ENCODE peak calls at places on chromosome 19, in four cellular contexts. E is OCI-LY7, R is upper lobe of right lung, G is colonic mucosa. H is an unnamed sample.
A peak's percentile ranks its signal among the peaks of the same experiment; 100 is the strongest.

GRCh38 chr19:56105090-56105701 is 15.9 kb downstream of the ZNF787 start:
- DNase-seq in E (no peak), R (peak; percentile 92), G (peak; percentile 92), H (peak; percentile 58)

GRCh38 chr19:45323671-45324081 is 1.0 kb upstream of the CKM start:
- DNase-seq in E (no peak), R (no peak), G (no peak), H (no peak)

GRCh38 chr19:35249848-35250711 is 1.3 kb downstream of the LSR start:
- DNase-seq in E (no peak), R (peak; percentile 61), G (peak; percentile 19), H (no peak)

GRCh38 chr19:1483979-1484428 is 5.0 kb upstream of the C19orf25 start:
- DNase-seq in E (no peak), R (no peak), G (no peak), H (no peak)

GRCh38 chr19:37953576-37954303 is 46.7 kb downstream of the SIPA1L3 start:
- DNase-seq in E (no peak), R (peak; percentile 3), G (no peak), H (no peak)

GRCh38 chr19:9456018-9456689 is 20.8 kb upstream of the ZNF266 start:
- DNase-seq in E (no peak), R (no peak), G (no peak), H (no peak)

GRCh38 chr19:50803633-50804419 is 13.6 kb downstream of the ACP4 start:
- DNase-seq in E (peak; percentile 67), R (no peak), G (no peak), H (no peak)

GRCh38 chr19:35644987-35645679 is 3.0 kb upstream of the COX6B1 start:
- DNase-seq in E (peak; percentile 76), R (peak; percentile 91), G (peak; percentile 94), H (peak; percentile 92)

GRCh38 chr19:37855098-37855497 is 51.3 kb downstream of the WDR87 start:
- DNase-seq in E (no peak), R (no peak), G (peak; percentile 39), H (peak; percentile 38)

GRCh38 chr19:33904681-33905080 is 108.0 kb downstream of the KCTD15 start:
- DNase-seq in E (no peak), R (no peak), G (no peak), H (peak; percentile 4)

GRCh38 chr19:36420961-36421748 is 2.7 kb upstream of the ZFP82 start:
- DNase-seq in E (no peak), R (no peak), G (peak; percentile 16), H (no peak)

GRCh38 chr19:16327131-16327450 is 2.5 kb downstream of the KLF2 start:
- DNase-seq in E (no peak), R (peak; percentile 69), G (no peak), H (no peak)

GRCh38 chr19:16327501-16327900 is 2.9 kb downstream of the KLF2 start:
- DNase-seq in E (peak; percentile 73), R (no peak), G (no peak), H (no peak)

GRCh38 chr19:16327911-16328823 is 3.5 kb downstream of the KLF2 start:
- DNase-seq in E (peak; percentile 68), R (peak; percentile 89), G (peak; percentile 74), H (peak; percentile 65)

GRCh38 chr19:16330368-16330801 is 5.8 kb downstream of the KLF2 start:
- DNase-seq in E (peak; percentile 67), R (peak; percentile 82), G (peak; percentile 69), H (peak; percentile 98)

GRCh38 chr19:16328824-16329482 is 4.3 kb downstream of the KLF2 start:
- DNase-seq in E (peak; percentile 57), R (no peak), G (no peak), H (peak; percentile 51)
- TF ChIP-seq CTCF in E (peak; percentile 77), R (peak; percentile 19), G (no peak), H (peak; percentile 9)

GRCh38 chr19:11013771-11014170 is 52.9 kb downstream of the SMARCA4 start:
- DNase-seq in E (no peak), R (no peak), G (no peak), H (no peak)

GRCh38 chr19:11016591-11016990 is 55.8 kb downstream of the SMARCA4 start:
- DNase-seq in E (no peak), R (no peak), G (no peak), H (no peak)

GRCh38 chr19:11017275-11018035 is 56.6 kb downstream of the SMARCA4 start:
- DNase-seq in E (no peak), R (no peak), G (no peak), H (no peak)

GRCh38 chr19:11012507-11012906 is 51.7 kb downstream of the SMARCA4 start:
- DNase-seq in E (no peak), R (no peak), G (no peak), H (no peak)

GRCh38 chr19:11014403-11014911 is 53.6 kb downstream of the SMARCA4 start:
- DNase-seq in E (no peak), R (no peak), G (no peak), H (no peak)
- TF ChIP-seq CTCF in E (no peak), R (no peak), G (no peak), H (no peak)

GRCh38 chr19:48810151-48810550 is 678 bp downstream of the BCAT2 start:
- DNase-seq in E (peak; percentile 52), R (no peak), G (no peak), H (no peak)

GRCh38 chr19:48815870-48816501 is 5.2 kb upstream of the BCAT2 start:
- DNase-seq in E (peak; percentile 55), R (no peak), G (no peak), H (peak; percentile 35)

GRCh38 chr19:48812094-48812929 is 1.5 kb upstream of the BCAT2 start:
- DNase-seq in E (peak; percentile 91), R (peak; percentile 96), G (peak; percentile 91), H (peak; percentile 78)

GRCh38 chr19:48814895-48815294 is 4.1 kb upstream of the BCAT2 start:
- DNase-seq in E (no peak), R (no peak), G (no peak), H (no peak)

GRCh38 chr19:48813123-48813911 is 2.5 kb upstream of the BCAT2 start:
- DNase-seq in E (no peak), R (no peak), G (no peak), H (no peak)
- TF ChIP-seq CTCF in E (peak; percentile 63), R (peak; percentile 17), G (no peak), H (no peak)

DNA sequence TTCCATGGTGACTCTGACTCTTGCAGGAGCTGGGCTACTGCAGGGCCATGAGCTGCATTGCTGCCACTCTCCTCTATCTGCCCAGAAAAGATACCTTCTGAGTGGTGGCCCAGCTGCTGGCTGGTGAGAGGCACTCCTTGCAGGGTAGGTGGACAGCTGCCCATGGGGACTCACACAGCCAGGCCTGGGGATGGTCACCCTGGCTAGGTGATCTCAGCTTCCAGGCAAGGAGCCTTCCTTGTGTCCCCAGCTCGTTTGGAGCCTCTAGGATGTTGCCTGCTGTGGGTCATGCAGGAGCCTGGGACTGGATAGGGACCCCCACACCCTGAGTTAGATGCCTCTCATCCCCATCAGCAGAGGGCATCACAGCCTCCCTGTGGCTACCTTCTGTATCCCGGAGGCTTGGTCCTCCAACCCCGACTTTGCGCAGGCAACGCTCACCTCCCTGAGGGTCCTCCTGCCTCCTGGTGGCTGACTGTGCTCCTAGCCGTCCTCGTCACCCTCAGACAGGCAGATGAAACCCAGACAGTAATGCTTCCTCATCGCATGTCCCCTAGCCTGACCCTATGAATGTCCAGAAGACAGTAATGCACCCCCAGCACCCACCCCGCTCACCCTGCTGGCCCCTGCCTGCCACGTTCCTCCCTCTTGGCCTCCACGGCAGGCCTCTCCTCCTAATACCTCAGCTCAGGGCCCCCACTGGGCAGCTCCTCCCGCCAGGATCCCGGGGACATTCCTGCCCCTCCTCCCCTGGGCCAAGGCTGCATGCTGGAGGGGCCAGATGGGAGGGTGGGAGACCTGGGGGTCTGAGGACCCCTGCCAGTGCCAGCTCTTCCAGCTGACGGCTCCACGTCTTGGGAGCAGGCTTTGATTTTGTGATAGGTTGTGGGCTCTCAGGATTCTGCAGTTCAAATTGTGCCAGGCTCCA is 13.6 kb upstream of the ZNF14 start:
- DNase-seq in E (no peak), R (no peak), G (no peak), H (no peak)
- TF ChIP-seq CTCF in E (peak; percentile 20), R (no peak), G (no peak), H (no peak)

GRCh38 chr19:44212865-44213346 is 574 bp downstream of the ZNF227 start:
- DNase-seq in E (no peak), R (no peak), G (peak; percentile 24), H (no peak)

GRCh38 chr19:44207126-44207803 is 5.1 kb upstream of the ZNF227 start:
- DNase-seq in E (peak; percentile 95), R (peak; percentile 91), G (peak; percentile 94), H (peak; percentile 84)

GRCh38 chr19:44212250-44212864 is at the start of gene ZNF227:
- DNase-seq in E (peak; percentile 78), R (peak; percentile 95), G (peak; percentile 92), H (peak; percentile 89)
- TF ChIP-seq CTCF in E (no peak), R (no peak), G (no peak), H (no peak)

GRCh38 chr19:42424345-42424707 is 2.9 kb downstream of the LIPE start:
- DNase-seq in E (no peak), R (peak; percentile 59), G (no peak), H (no peak)

GRCh38 chr19:42423462-42424344 is 3.5 kb downstream of the LIPE start:
- DNase-seq in E (peak; percentile 97), R (peak; percentile 90), G (peak; percentile 94), H (peak; percentile 97)

GRCh38 chr19:42421591-42422031 is 5.6 kb downstream of the LIPE start:
- DNase-seq in E (no peak), R (no peak), G (no peak), H (no peak)

GRCh38 chr19:42422092-42422575 is 5.1 kb downstream of the LIPE start:
- DNase-seq in E (peak; percentile 20), R (no peak), G (no peak), H (no peak)

DNA sequence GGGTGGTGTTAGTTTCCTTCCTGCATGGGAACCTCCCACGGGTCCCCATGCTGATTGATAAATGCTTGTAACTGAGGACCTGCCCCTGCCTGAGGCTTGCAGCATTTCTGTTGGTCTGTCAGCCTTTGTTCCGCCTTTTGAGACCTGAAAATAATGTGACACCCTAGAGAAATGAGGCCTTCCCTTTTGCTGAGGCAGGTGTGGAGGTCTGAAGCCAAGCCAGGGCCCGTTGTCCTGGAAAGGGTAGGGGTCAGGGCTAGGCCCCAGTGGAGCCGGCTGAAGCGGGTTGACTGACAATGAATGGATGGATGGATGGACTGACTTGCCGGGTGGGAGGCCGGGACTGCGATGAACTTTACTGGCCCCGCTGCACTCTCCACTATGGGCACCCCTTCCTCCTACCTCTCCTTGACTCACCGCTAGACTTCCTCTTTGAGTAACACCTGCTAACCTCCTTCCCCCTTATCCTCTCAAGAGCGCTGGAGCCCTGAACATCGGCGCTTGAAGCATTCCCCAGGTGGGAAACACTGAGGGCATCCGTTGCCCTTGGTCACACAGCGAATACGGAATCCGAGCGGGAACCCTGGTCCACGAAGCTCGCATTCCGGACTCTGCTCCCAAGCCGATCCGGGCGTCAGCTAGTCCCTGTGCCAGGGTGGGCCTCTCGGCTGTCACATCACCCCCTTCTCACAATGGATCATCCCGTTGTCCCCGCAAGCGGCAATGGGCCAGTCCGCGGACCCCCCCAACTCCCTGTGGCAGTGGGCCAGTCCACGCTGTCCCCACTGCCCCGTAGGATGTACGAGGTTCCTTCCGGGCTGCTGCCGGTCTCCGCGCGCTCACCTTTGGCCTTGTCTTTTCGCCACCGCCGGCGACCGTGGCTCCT is 4.4 kb downstream of the LIPE start:
- DNase-seq in E (peak; percentile 88), R (peak; percentile 74), G (peak; percentile 44), H (peak; percentile 62)
- TF ChIP-seq CTCF in E (no peak), R (no peak), G (no peak), H (no peak)